ENCODE peak calls at places on chromosomes 7 and 10, in six cellular contexts. One of them, this sample, is unnamed.

GRCh38 chr10:50937230-50937907 is 51.9 kb upstream of the A1CF start:
- DNase-seq in foreskin keratinocyte: no peak
- DNase-seq in left lung: no peak
- DNase-seq in WTC11: no peak
- DNase-seq in right atrium auricular region: no peak
- DNase-seq in thoracic aorta: no peak
- DNase-seq in this sample: no peak

GRCh38 chr10:5387169-5387568 is 17.5 kb downstream of the TUBAL3 start:
- DNase-seq in foreskin keratinocyte: no peak
- DNase-seq in left lung: no peak
- DNase-seq in WTC11: no peak
- DNase-seq in right atrium auricular region: no peak
- DNase-seq in thoracic aorta: no peak
- DNase-seq in this sample: no peak

GRCh38 chr7:127948312-127948711 is 82.9 kb downstream of the LRRC4 start:
- DNase-seq in foreskin keratinocyte: no peak
- DNase-seq in left lung: no peak
- DNase-seq in WTC11: no peak
- DNase-seq in right atrium auricular region: no peak
- DNase-seq in thoracic aorta: no peak
- DNase-seq in this sample: no peak

GRCh38 chr10:93790454-93790853 is 32.7 kb downstream of the LGI1 start:
- DNase-seq in foreskin keratinocyte: no peak
- DNase-seq in left lung: no peak
- DNase-seq in WTC11: no peak
- DNase-seq in right atrium auricular region: no peak
- DNase-seq in thoracic aorta: no peak
- DNase-seq in this sample: no peak

GRCh38 chr10:11154809-11155208 is 137.1 kb downstream of the CELF2 start:
- DNase-seq in foreskin keratinocyte: peak
- DNase-seq in left lung: no peak
- DNase-seq in WTC11: no peak
- DNase-seq in right atrium auricular region: no peak
- DNase-seq in thoracic aorta: no peak
- DNase-seq in this sample: no peak

GRCh38 chr7:131188367-131189339 is 139.0 kb upstream of the MKLN1 start:
- DNase-seq in foreskin keratinocyte: peak
- DNase-seq in left lung: peak
- DNase-seq in WTC11: no peak
- DNase-seq in right atrium auricular region: no peak
- DNase-seq in thoracic aorta: no peak
- DNase-seq in this sample: no peak

GRCh38 chr10:35355971-35356724 is 19.8 kb downstream of the CCNY start:
- DNase-seq in foreskin keratinocyte: no peak
- DNase-seq in left lung: no peak
- DNase-seq in WTC11: no peak
- DNase-seq in right atrium auricular region: no peak
- DNase-seq in thoracic aorta: no peak
- DNase-seq in this sample: no peak

GRCh38 chr10:51377070-51377931 is 303.0 kb downstream of the PRKG1 start:
- DNase-seq in foreskin keratinocyte: no peak
- DNase-seq in left lung: no peak
- DNase-seq in WTC11: peak
- DNase-seq in right atrium auricular region: no peak
- DNase-seq in thoracic aorta: no peak
- DNase-seq in this sample: no peak

GRCh38 chr7:141920281-141920680 is 4.1 kb downstream of the OR9A4 start:
- DNase-seq in foreskin keratinocyte: peak
- DNase-seq in left lung: no peak
- DNase-seq in WTC11: no peak
- DNase-seq in right atrium auricular region: no peak
- DNase-seq in thoracic aorta: no peak
- DNase-seq in this sample: no peak

GRCh38 chr7:8212638-8213037 is 49.3 kb downstream of the ICA1 start:
- DNase-seq in foreskin keratinocyte: no peak
- DNase-seq in left lung: no peak
- DNase-seq in WTC11: no peak
- DNase-seq in right atrium auricular region: no peak
- DNase-seq in thoracic aorta: no peak
- DNase-seq in this sample: no peak

GRCh38 chr10:30219977-30220751 is 128.9 kb downstream of the MTPAP start:
- DNase-seq in foreskin keratinocyte: peak
- DNase-seq in left lung: no peak
- DNase-seq in WTC11: no peak
- DNase-seq in right atrium auricular region: no peak
- DNase-seq in thoracic aorta: no peak
- DNase-seq in this sample: no peak

GRCh38 chr7:41046221-41046761 is 656.6 kb downstream of the INHBA start:
- DNase-seq in foreskin keratinocyte: no peak
- DNase-seq in left lung: no peak
- DNase-seq in WTC11: no peak
- DNase-seq in right atrium auricular region: peak
- DNase-seq in thoracic aorta: no peak
- DNase-seq in this sample: no peak

GRCh38 chr7:33201821-33202220 is 72.5 kb downstream of the BBS9 start:
- DNase-seq in foreskin keratinocyte: no peak
- DNase-seq in left lung: no peak
- DNase-seq in WTC11: no peak
- DNase-seq in right atrium auricular region: no peak
- DNase-seq in thoracic aorta: no peak
- DNase-seq in this sample: no peak

GRCh38 chr7:30915751-30916150 is 4.1 kb downstream of the AQP1 start:
- DNase-seq in foreskin keratinocyte: no peak
- DNase-seq in left lung: no peak
- DNase-seq in WTC11: no peak
- DNase-seq in right atrium auricular region: no peak
- DNase-seq in thoracic aorta: no peak
- DNase-seq in this sample: no peak

DNA sequence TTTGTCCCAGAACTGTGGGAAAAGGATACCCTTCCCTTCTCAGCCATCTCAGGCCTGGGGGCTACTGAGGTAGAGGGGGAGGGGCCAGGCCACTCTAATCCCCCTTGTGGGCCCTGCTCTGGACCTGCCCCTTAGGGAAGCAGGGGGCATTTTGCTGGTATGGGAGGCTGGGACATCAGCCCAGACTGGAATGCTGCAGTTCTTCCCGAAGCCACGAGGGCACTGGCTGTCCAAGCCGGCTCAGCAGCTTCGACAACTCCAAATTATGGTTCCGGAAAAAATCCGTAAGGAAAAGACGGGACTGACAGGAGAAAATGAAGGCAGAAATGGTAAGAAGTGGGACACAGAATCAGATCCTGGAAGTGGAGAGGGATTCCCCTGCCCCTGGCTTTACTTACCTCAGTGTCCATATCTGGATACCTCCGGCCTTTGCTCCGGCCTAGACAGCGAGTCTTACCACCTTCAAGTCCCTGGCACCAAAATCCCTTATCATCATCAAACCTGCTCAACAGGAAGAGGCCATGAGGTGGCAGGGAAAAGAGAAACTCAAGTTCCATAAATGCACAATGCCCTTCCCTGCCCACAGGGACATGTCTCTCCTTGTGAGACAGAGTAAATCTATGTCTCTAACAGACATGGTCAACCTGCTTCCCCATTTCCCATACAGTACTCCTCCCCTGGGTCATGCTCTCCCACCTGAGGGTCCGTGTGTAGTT is 9.0 kb downstream of the NDST2 start:
- DNase-seq in foreskin keratinocyte: no peak
- DNase-seq in left lung: no peak
- DNase-seq in WTC11: no peak
- DNase-seq in right atrium auricular region: no peak
- DNase-seq in thoracic aorta: no peak
- DNase-seq in this sample: no peak
- TF ChIP-seq CTCF in foreskin keratinocyte: no peak
- TF ChIP-seq CTCF in left lung: no peak
- TF ChIP-seq CTCF in WTC11: no peak
- TF ChIP-seq CTCF in right atrium auricular region: no peak
- TF ChIP-seq CTCF in thoracic aorta: peak
- TF ChIP-seq CTCF in this sample: no peak

DNA sequence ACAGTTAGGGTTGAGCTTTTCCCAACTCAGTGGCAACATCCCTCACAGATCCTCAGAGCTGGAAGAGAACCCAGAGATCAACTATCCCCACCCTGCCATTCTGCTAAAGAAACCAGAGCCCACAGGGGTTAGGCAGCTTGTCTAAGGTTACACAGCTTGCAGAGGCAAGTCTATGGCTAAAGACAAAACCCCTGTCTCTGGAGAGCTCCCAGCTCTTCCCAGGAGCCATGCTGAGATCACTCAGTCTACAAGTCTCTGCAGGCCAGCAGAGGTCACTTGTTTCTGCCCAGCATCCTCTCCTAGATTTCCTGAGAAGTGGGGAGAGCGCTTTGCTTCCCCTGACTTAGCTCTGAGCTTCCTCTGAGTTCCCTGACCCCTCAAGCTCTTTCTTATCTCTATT is 28.5 kb upstream of the LOXL4 start:
- DNase-seq in foreskin keratinocyte: peak
- DNase-seq in left lung: no peak
- DNase-seq in WTC11: no peak
- DNase-seq in right atrium auricular region: no peak
- DNase-seq in thoracic aorta: no peak
- DNase-seq in this sample: no peak
- TF ChIP-seq CTCF in foreskin keratinocyte: peak
- TF ChIP-seq CTCF in left lung: no peak
- TF ChIP-seq CTCF in WTC11: no peak
- TF ChIP-seq CTCF in right atrium auricular region: no peak
- TF ChIP-seq CTCF in thoracic aorta: no peak
- TF ChIP-seq CTCF in this sample: no peak

GRCh38 chr7:47807756-47808155 is 140.5 kb downstream of the PKD1L1 start:
- DNase-seq in foreskin keratinocyte: no peak
- DNase-seq in left lung: no peak
- DNase-seq in WTC11: peak
- DNase-seq in right atrium auricular region: no peak
- DNase-seq in thoracic aorta: no peak
- DNase-seq in this sample: no peak
- TF ChIP-seq CTCF in foreskin keratinocyte: peak
- TF ChIP-seq CTCF in left lung: no peak
- TF ChIP-seq CTCF in WTC11: no peak
- TF ChIP-seq CTCF in right atrium auricular region: no peak
- TF ChIP-seq CTCF in thoracic aorta: no peak
- TF ChIP-seq CTCF in this sample: no peak

GRCh38 chr10:121976607-121977006 is 1.6 kb upstream of the NSMCE4A start:
- DNase-seq in foreskin keratinocyte: no peak
- DNase-seq in left lung: no peak
- DNase-seq in WTC11: no peak
- DNase-seq in right atrium auricular region: no peak
- DNase-seq in thoracic aorta: no peak
- DNase-seq in this sample: no peak

GRCh38 chr10:121974535-121975294 is at the start of gene NSMCE4A:
- DNase-seq in foreskin keratinocyte: peak
- DNase-seq in left lung: peak
- DNase-seq in WTC11: peak
- DNase-seq in right atrium auricular region: peak
- DNase-seq in thoracic aorta: no peak
- DNase-seq in this sample: peak

GRCh38 chr10:121978511-121978910 is 3.5 kb upstream of the NSMCE4A start:
- DNase-seq in foreskin keratinocyte: no peak
- DNase-seq in left lung: peak
- DNase-seq in WTC11: no peak
- DNase-seq in right atrium auricular region: no peak
- DNase-seq in thoracic aorta: no peak
- DNase-seq in this sample: no peak

GRCh38 chr10:121974019-121974534 is 940 bp downstream of the NSMCE4A start:
- DNase-seq in foreskin keratinocyte: peak
- DNase-seq in left lung: no peak
- DNase-seq in WTC11: no peak
- DNase-seq in right atrium auricular region: no peak
- DNase-seq in thoracic aorta: no peak
- DNase-seq in this sample: no peak

GRCh38 chr10:121975295-121976086 is 474 bp upstream of the NSMCE4A start:
- DNase-seq in foreskin keratinocyte: peak
- DNase-seq in left lung: no peak
- DNase-seq in WTC11: no peak
- DNase-seq in right atrium auricular region: no peak
- DNase-seq in thoracic aorta: no peak
- DNase-seq in this sample: no peak
- TF ChIP-seq CTCF in foreskin keratinocyte: no peak
- TF ChIP-seq CTCF in left lung: peak
- TF ChIP-seq CTCF in WTC11: no peak
- TF ChIP-seq CTCF in right atrium auricular region: peak
- TF ChIP-seq CTCF in thoracic aorta: peak
- TF ChIP-seq CTCF in this sample: no peak

DNA sequence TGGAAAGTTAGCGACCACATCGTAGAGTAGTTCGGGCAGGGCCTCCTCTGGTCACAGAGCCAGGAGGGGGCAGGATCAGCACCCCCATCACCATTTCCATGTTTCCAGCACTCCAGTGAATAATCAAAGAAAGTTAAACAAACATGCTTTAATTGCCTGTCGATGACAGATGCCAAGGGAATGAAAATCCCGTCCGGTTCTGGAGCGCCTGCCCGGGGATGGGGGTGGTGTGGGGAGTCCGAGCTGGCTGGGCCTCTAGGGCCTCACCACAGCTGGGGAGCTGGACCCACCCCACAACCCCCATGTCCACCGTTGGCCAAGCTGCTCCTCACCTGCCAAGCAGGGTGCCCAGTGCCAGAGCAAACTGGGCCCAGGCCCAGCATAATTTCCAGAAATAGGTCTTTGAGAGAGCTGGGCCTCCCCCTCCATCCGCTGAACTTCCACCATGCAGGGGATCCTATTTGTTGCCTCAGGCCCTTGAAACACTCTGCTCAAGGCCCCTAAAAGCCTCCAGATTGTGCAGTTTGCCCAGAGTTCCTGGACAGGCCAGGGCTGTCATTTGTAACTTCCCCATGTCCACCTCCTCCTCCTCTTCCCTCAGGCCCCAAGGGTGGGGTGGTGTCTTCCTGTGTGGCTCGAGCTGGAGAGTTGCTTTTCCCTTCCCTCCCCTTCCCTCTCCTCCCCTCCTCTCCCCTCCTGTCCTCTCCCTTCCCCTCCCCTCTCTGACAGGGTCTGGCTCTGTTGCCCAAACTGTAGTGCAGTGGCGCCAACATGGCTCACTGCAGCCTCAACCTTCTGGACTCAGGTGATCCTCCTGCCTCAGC is 101.0 kb downstream of the MYL10 start:
- DNase-seq in foreskin keratinocyte: no peak
- DNase-seq in left lung: peak
- DNase-seq in WTC11: no peak
- DNase-seq in right atrium auricular region: no peak
- DNase-seq in thoracic aorta: no peak
- DNase-seq in this sample: no peak
- TF ChIP-seq CTCF in foreskin keratinocyte: no peak
- TF ChIP-seq CTCF in left lung: no peak
- TF ChIP-seq CTCF in WTC11: no peak
- TF ChIP-seq CTCF in right atrium auricular region: no peak
- TF ChIP-seq CTCF in thoracic aorta: no peak
- TF ChIP-seq CTCF in this sample: no peak

DNA sequence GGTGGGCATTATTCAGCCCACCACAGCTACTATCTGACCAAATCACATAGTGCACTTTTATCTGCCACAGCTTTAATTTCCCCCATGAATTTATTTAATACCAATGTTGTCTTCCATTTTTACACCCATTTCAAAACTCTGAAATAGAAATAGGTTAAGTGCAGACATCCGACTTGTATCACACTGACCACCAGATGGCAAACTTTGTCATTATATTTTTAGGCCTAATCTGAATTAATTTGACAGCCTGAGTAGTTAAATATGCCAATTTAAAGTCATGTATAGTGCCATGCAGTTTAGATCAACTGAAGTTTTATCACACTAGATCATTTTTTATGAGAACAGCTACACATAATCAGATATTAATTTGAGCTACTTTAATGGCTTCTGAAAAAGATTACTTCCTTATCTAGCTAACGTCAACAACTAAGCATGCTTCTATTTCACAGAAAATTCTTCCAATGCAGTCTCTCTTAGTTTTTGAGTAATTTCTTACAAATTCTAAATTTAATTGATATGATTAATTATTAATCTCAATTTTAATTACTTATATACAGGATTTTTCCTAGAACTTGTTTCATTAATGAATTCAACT is 566.4 kb downstream of the GFRA1 start:
- DNase-seq in foreskin keratinocyte: no peak
- DNase-seq in left lung: no peak
- DNase-seq in WTC11: no peak
- DNase-seq in right atrium auricular region: no peak
- DNase-seq in thoracic aorta: no peak
- DNase-seq in this sample: peak
- TF ChIP-seq CTCF in foreskin keratinocyte: peak
- TF ChIP-seq CTCF in left lung: no peak
- TF ChIP-seq CTCF in WTC11: no peak
- TF ChIP-seq CTCF in right atrium auricular region: no peak
- TF ChIP-seq CTCF in thoracic aorta: peak
- TF ChIP-seq CTCF in this sample: peak